ENCODE peak calls at places on chromosomes 12 and 14, in ten cellular contexts. W is HEK293T; V is OCI-LY7; U is stimulated activated CD4-positive, alpha-beta T cell treated with anti-CD3 and anti-CD28 coated beads, Interleukin-12 subunit alpha, Interleukin-12 subunit beta, amount 100 ng/mL, for 4 hours; B is foreskin fibroblast; P is G401; Z is osteocyte; T is stomach; H is NCI-H2107; K is nucleus accumbens. G is an unnamed sample.
A peak's percentile ranks its signal among the peaks of the same experiment; 100 is the strongest.

GRCh38 chr12:46535907-46536306 is 163.3 kb upstream of the SLC38A2 start:
- DNase-seq in T (no peak), B (no peak), W (no peak), H (no peak), V (no peak), K (no peak), U (no peak), P (no peak), Z (no peak), G (no peak)

GRCh38 chr14:100165376-100165775 is 5.9 kb upstream of the DEGS2 start:
- DNase-seq in B (peak; percentile 27), V (no peak), Z (no peak), T (peak; percentile 72), U (no peak), P (no peak), H (no peak), W (no peak), K (no peak), G (no peak)

GRCh38 chr12:49032679-49033447 is 14.3 kb upstream of the PRKAG1 start:
- DNase-seq in T (no peak), P (no peak), B (no peak), H (no peak), Z (no peak), K (no peak), W (no peak), U (no peak), V (no peak), G (no peak)

GRCh38 chr12:25585021-25585523 is 32.0 kb upstream of the LMNTD1 start:
- DNase-seq in H (no peak), U (no peak), B (peak; percentile 75), Z (no peak), K (no peak), V (no peak), T (no peak), P (peak; percentile 27), W (no peak), G (no peak)

GRCh38 chr12:40312196-40312595 is 87.4 kb downstream of the LRRK2 start:
- DNase-seq in Z (no peak), T (no peak), H (no peak), K (no peak), V (no peak), W (no peak), U (no peak), B (no peak), P (no peak), G (no peak)

GRCh38 chr12:22215467-22216253 is 118.8 kb downstream of the ST8SIA1 start:
- DNase-seq in H (no peak), V (no peak), K (no peak), P (no peak), W (no peak), T (no peak), B (peak; percentile 38), Z (no peak), U (no peak), G (no peak)

GRCh38 chr14:105532735-105533141 is 6.4 kb downstream of the TMEM121 start:
- DNase-seq in Z (no peak), H (no peak), U (no peak), T (no peak), W (peak; percentile 72), V (peak; percentile 74), K (no peak), B (peak; percentile 40), P (peak; percentile 16), G (no peak)

GRCh38 chr14:106883218-106883692 is 1356.9 kb downstream of the TMEM121 start:
- DNase-seq in H (no peak), T (no peak), P (no peak), Z (peak; percentile 85), V (peak; percentile 31), U (peak; percentile 16), W (no peak), K (no peak), B (no peak), G (no peak)

GRCh38 chr14:39873793-39874192 is 441.6 kb upstream of the FBXO33 start:
- DNase-seq in Z (no peak), B (no peak), H (no peak), U (no peak), T (no peak), W (no peak), K (no peak), V (no peak), P (no peak), G (no peak)

GRCh38 chr12:60872219-60872618 is 1276.4 kb downstream of the SLC16A7 start:
- DNase-seq in H (no peak), Z (peak; percentile 73), V (no peak), U (no peak), W (no peak), P (no peak), B (no peak), T (no peak), K (no peak), G (no peak)

GRCh38 chr12:13101854-13102375 is 1.6 kb downstream of the GSG1 start:
- DNase-seq in U (no peak), W (peak; percentile 23), V (peak; percentile 13), Z (no peak), H (no peak), T (no peak), K (no peak), B (peak; percentile 77), P (peak; percentile 70), G (peak; percentile 91)

GRCh38 chr12:26783133-26783531 is 49.9 kb downstream of the ITPR2 start:
- DNase-seq in W (no peak), U (no peak), V (no peak), P (no peak), T (no peak), Z (no peak), H (no peak), K (no peak), B (no peak), G (no peak)

GRCh38 chr12:54215990-54216579 is 27.3 kb upstream of the SMUG1 start:
- DNase-seq in H (no peak), Z (no peak), V (peak; percentile 87), W (no peak), P (no peak), T (no peak), K (no peak), B (no peak), U (no peak), G (no peak)

GRCh38 chr12:113103756-113104450 is 31.7 kb downstream of the RASAL1 start:
- DNase-seq in T (peak; percentile 36), W (no peak), H (peak; percentile 26), B (no peak), V (peak; percentile 62), Z (no peak), K (peak; percentile 78), P (peak; percentile 39), U (peak; percentile 61), G (no peak)

GRCh38 chr14:95318870-95319311 is 817 bp downstream of the CLMN start:
- DNase-seq in Z (no peak), U (no peak), V (no peak), H (no peak), P (no peak), W (no peak), T (no peak), K (no peak), B (no peak), G (no peak)

GRCh38 chr12:115070313-115070712 is 386.3 kb upstream of the TBX3 start:
- DNase-seq in T (no peak), P (no peak), U (no peak), Z (no peak), W (no peak), K (no peak), B (peak; percentile 74), H (no peak), V (no peak), G (peak; percentile 21)

GRCh38 chr14:74804219-74804825 is 41.2 kb downstream of the YLPM1 start:
- DNase-seq in W (no peak), P (peak; percentile 45), K (no peak), B (peak; percentile 76), T (no peak), H (no peak), Z (no peak), V (peak; percentile 57), U (no peak), G (no peak)

GRCh38 chr12:131547560-131547959 is 163.3 kb upstream of the SFSWAP start:
- DNase-seq in H (no peak), B (no peak), Z (no peak), T (no peak), V (no peak), W (no peak), K (peak; percentile 27), P (peak; percentile 7), U (no peak), G (no peak)

GRCh38 chr14:22752422-22752821 is 14.1 kb upstream of the OXA1L start:
- DNase-seq in H (no peak), T (no peak), P (no peak), B (no peak), K (no peak), Z (no peak), V (no peak), W (no peak), U (no peak), G (no peak)

GRCh38 chr12:8031872-8032241 is 659 bp upstream of the FOXJ2 start:
- DNase-seq in W (no peak), H (no peak), B (no peak), V (no peak), T (no peak), Z (no peak), K (no peak), P (no peak), U (no peak), G (no peak)

GRCh38 chr14:45658226-45658916 is 405.4 kb upstream of the MIS18BP1 start:
- DNase-seq in V (no peak), Z (no peak), W (no peak), P (no peak), U (no peak), T (no peak), K (no peak), B (no peak), H (no peak), G (no peak)

GRCh38 chr12:11650697-11651281 is 1.3 kb downstream of the ETV6 start:
- DNase-seq in V (peak; percentile 57), T (no peak), P (peak; percentile 21), K (no peak), W (no peak), H (peak; percentile 59), Z (peak; percentile 3), U (no peak), B (peak; percentile 53), G (no peak)

GRCh38 chr12:131054345-131055092 is 100.8 kb downstream of the ADGRD1 start:
- DNase-seq in H (no peak), W (no peak), P (no peak), B (no peak), U (no peak), Z (no peak), K (no peak), V (no peak), T (no peak), G (no peak)

GRCh38 chr14:69038449-69039286 is 59.6 kb upstream of the ACTN1 start:
- DNase-seq in V (no peak), T (no peak), U (no peak), H (no peak), B (peak; percentile 69), Z (no peak), P (no peak), W (peak; percentile 34), K (no peak), G (no peak)

GRCh38 chr12:96193725-96194571 is at the start of gene ELK3:
- DNase-seq in W (peak; percentile 65), P (peak; percentile 68), B (peak; percentile 85), H (no peak), U (peak; percentile 56), K (no peak), V (peak; percentile 77), Z (peak; percentile 86), T (peak; percentile 73), G (no peak)

GRCh38 chr12:53231859-53232640 is at the start of gene RARG:
- DNase-seq in H (no peak), P (peak; percentile 75), Z (peak; percentile 91), U (peak; percentile 72), W (no peak), B (peak; percentile 84), K (peak; percentile 32), V (no peak), T (peak; percentile 63), G (no peak)

GRCh38 chr12:107152331-107152730 is 59.0 kb upstream of the CRY1 start:
- DNase-seq in V (no peak), Z (no peak), U (no peak), H (no peak), P (no peak), B (peak; percentile 15), K (no peak), T (no peak), W (no peak), G (no peak)

GRCh38 chr14:22837750-22838538 is 1.6 kb downstream of the MMP14 start:
- DNase-seq in W (no peak), T (no peak), H (no peak), V (no peak), Z (no peak), U (no peak), P (no peak), K (no peak), B (peak; percentile 79), G (no peak)

G was measured in esophagus muscularis mucosa.